ENCODE peak calls at places on chromosomes 5 and 9, in eight cellular contexts. U, W, J, E, S, P, D and Q are unnamed samples.

GRCh38 chr9:5442400-5443011 is 4.8 kb upstream of the PLGRKT start:
- DNase-seq in U (peak), W (peak), J (no peak), E (peak), S (peak), P (peak), D (no peak), Q (peak)

GRCh38 chr5:37248387-37248969 is 698 bp downstream of the CPLANE1 start:
- DNase-seq in U (peak), W (peak), J (no peak), E (peak), S (peak), P (peak), D (no peak), Q (peak)

GRCh38 chr9:131503626-131504465 is 1.1 kb downstream of the POMT1 start:
- DNase-seq in U (peak), W (peak), J (no peak), E (peak), S (peak), P (peak), D (no peak), Q (peak)

GRCh38 chr5:177588413-177588909 is 3.5 kb upstream of the TMED9 start:
- DNase-seq in U (no peak), W (no peak), J (no peak), E (no peak), S (no peak), P (no peak), D (no peak), Q (no peak)

GRCh38 chr5:10374032-10374431 is 20.5 kb downstream of the MARCHF6 start:
- DNase-seq in U (no peak), W (no peak), J (no peak), E (no peak), S (no peak), P (no peak), D (no peak), Q (no peak)

GRCh38 chr9:126722922-126723806 is 81.7 kb upstream of the ZBTB43 start:
- DNase-seq in U (no peak), W (peak), J (peak), E (peak), S (no peak), P (peak), D (no peak), Q (no peak)

GRCh38 chr5:88322785-88323184 is 54.1 kb upstream of the TMEM161B start:
- DNase-seq in U (no peak), W (no peak), J (no peak), E (no peak), S (no peak), P (no peak), D (no peak), Q (peak)

GRCh38 chr5:115309751-115310370 is 13.4 kb upstream of the CCDC112 start:
- DNase-seq in U (peak), W (peak), J (no peak), E (peak), S (peak), P (peak), D (peak), Q (peak)

GRCh38 chr9:10268500-10269485 is 344.0 kb downstream of the PTPRD start:
- DNase-seq in U (peak), W (peak), J (no peak), E (no peak), S (peak), P (peak), D (no peak), Q (peak)

GRCh38 chr5:175247146-175247545 is 196.8 kb downstream of the DRD1 start:
- DNase-seq in U (no peak), W (no peak), J (no peak), E (no peak), S (no peak), P (no peak), D (no peak), Q (peak)

GRCh38 chr9:125750656-125751035 is 3.5 kb downstream of the PBX3 start:
- DNase-seq in U (no peak), W (no peak), J (no peak), E (no peak), S (no peak), P (no peak), D (no peak), Q (no peak)

GRCh38 chr5:68251804-68252648 is 36.5 kb downstream of the PIK3R1 start:
- DNase-seq in U (no peak), W (no peak), J (peak), E (peak), S (peak), P (peak), D (no peak), Q (peak)

GRCh38 chr5:145965804-145966203 is 29.4 kb downstream of the SH3RF2 start:
- DNase-seq in U (no peak), W (no peak), J (no peak), E (no peak), S (peak), P (no peak), D (no peak), Q (no peak)

GRCh38 chr5:157821405-157821804 is 37.5 kb downstream of the CLINT1 start:
- DNase-seq in U (no peak), W (no peak), J (no peak), E (no peak), S (no peak), P (no peak), D (no peak), Q (no peak)

GRCh38 chr9:21958833-21959232 is 35.4 kb downstream of the CDKN2A start:
- DNase-seq in U (no peak), W (no peak), J (no peak), E (no peak), S (no peak), P (no peak), D (no peak), Q (no peak)

GRCh38 chr5:150272531-150272930 is 17.0 kb downstream of the CAMK2A start:
- DNase-seq in U (peak), W (peak), J (no peak), E (peak), S (peak), P (peak), D (no peak), Q (peak)

GRCh38 chr9:137109250-137110146 is 5.0 kb downstream of the DPP7 start:
- DNase-seq in U (no peak), W (no peak), J (no peak), E (no peak), S (no peak), P (no peak), D (no peak), Q (no peak)

GRCh38 chr5:65803699-65804426 is 81.9 kb downstream of the NLN start:
- DNase-seq in U (no peak), W (no peak), J (no peak), E (no peak), S (no peak), P (peak), D (no peak), Q (peak)

GRCh38 chr5:134098690-134099089 is 15.8 kb upstream of the TCF7 start:
- DNase-seq in U (no peak), W (no peak), J (no peak), E (no peak), S (no peak), P (no peak), D (no peak), Q (no peak)

GRCh38 chr5:6356578-6357164 is 21.7 kb downstream of the MED10 start:
- DNase-seq in U (no peak), W (no peak), J (peak), E (no peak), S (no peak), P (no peak), D (no peak), Q (no peak)

GRCh38 chr9:21357479-21358290 is 7.0 kb upstream of the IFNA6 start:
- DNase-seq in U (no peak), W (peak), J (no peak), E (peak), S (peak), P (no peak), D (no peak), Q (peak)

GRCh38 chr5:146016764-146017484 is 80.5 kb downstream of the SH3RF2 start:
- DNase-seq in U (no peak), W (no peak), J (no peak), E (no peak), S (no peak), P (no peak), D (no peak), Q (no peak)

GRCh38 chr9:8946461-8946860 is 1146.9 kb upstream of the DMAC1 start:
- DNase-seq in U (no peak), W (no peak), J (no peak), E (no peak), S (no peak), P (no peak), D (no peak), Q (no peak)

GRCh38 chr5:36722913-36723312 is 116.5 kb downstream of the SLC1A3 start:
- DNase-seq in U (no peak), W (peak), J (no peak), E (peak), S (peak), P (peak), D (no peak), Q (no peak)

GRCh38 chr5:1208221-1208742 is 6.9 kb downstream of the SLC6A19 start:
- DNase-seq in U (no peak), W (no peak), J (no peak), E (no peak), S (no peak), P (no peak), D (no peak), Q (no peak)

GRCh38 chr5:72379936-72380335 is 59.8 kb downstream of the PTCD2 start:
- DNase-seq in U (no peak), W (no peak), J (no peak), E (peak), S (peak), P (peak), D (no peak), Q (no peak)

GRCh38 chr5:93206203-93206602 is 374.8 kb downstream of the NR2F1-AS1 start:
- DNase-seq in U (no peak), W (no peak), J (no peak), E (no peak), S (no peak), P (no peak), D (no peak), Q (no peak)

GRCh38 chr5:83570916-83571315 is 99.4 kb downstream of the VCAN start:
- DNase-seq in U (no peak), W (no peak), J (no peak), E (no peak), S (peak), P (peak), D (no peak), Q (no peak)

GRCh38 chr5:80761176-80761575 is 106.4 kb upstream of the DHFR start:
- DNase-seq in U (peak), W (no peak), J (no peak), E (no peak), S (no peak), P (no peak), D (no peak), Q (no peak)

GRCh38 chr5:42628821-42629220 is 127.8 kb upstream of the CCDC152 start:
- DNase-seq in U (no peak), W (no peak), J (no peak), E (no peak), S (no peak), P (no peak), D (no peak), Q (no peak)

GRCh38 chr9:35603506-35603985 is 1.5 kb upstream of the TESK1 start:
- DNase-seq in U (no peak), W (no peak), J (peak), E (peak), S (peak), P (peak), D (no peak), Q (no peak)

GRCh38 chr9:126805546-126806262 is 864 bp downstream of the ZBTB43 start:
- DNase-seq in U (peak), W (peak), J (no peak), E (peak), S (peak), P (peak), D (no peak), Q (peak)

GRCh38 chr5:77140350-77140749 is 53.3 kb upstream of the ZBED3 start:
- DNase-seq in U (no peak), W (no peak), J (no peak), E (no peak), S (no peak), P (no peak), D (no peak), Q (no peak)

GRCh38 chr5:93894471-93895354 is 153.3 kb upstream of the POU5F2 start:
- DNase-seq in U (peak), W (no peak), J (no peak), E (peak), S (peak), P (peak), D (no peak), Q (no peak)

GRCh38 chr9:91536211-91536691 is 112.6 kb upstream of the NFIL3 start:
- DNase-seq in U (peak), W (no peak), J (no peak), E (peak), S (peak), P (peak), D (no peak), Q (peak)

GRCh38 chr9:77016526-77017504 is 2.6 kb upstream of the FOXB2 start:
- DNase-seq in U (no peak), W (no peak), J (no peak), E (no peak), S (no peak), P (no peak), D (no peak), Q (no peak)

GRCh38 chr5:176319827-176320554 is 41.6 kb downstream of the KIAA1191 start:
- DNase-seq in U (peak), W (peak), J (no peak), E (peak), S (peak), P (peak), D (no peak), Q (peak)
- TF ChIP-seq CTCF in U (peak), W (no peak), J (no peak), E (no peak), S (peak), P (peak), D (peak), Q (peak)

GRCh38 chr9:120867676-120868338 is 9.2 kb downstream of the PHF19 start:
- DNase-seq in U (no peak), W (no peak), J (no peak), E (no peak), S (no peak), P (no peak), D (no peak), Q (no peak)
- H3K4me3 ChIP-seq in U (peak), W (peak), J (no peak), E (peak), S (no peak), P (no peak), D (peak), Q (no peak)

DNA sequence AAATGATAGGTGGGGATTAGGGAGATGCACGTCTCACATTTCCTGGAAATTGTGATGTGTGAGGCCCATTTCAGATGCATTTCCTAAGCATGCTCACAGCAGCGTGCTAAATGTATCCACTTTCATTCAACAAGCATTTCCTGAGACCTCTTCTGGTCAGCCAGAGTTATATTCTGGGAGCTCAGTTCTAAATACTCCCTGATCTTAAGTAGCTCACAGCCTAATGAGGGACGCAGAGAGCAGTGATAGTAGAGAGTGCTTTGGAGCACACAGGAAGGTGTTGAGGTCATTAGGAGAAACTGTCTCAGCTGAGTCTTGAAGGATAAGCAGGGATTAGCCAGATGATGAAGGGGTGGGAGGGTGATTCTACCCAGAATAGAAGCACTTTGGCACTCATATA is 46.2 kb upstream of the FSD1L start:
- DNase-seq in U (peak), W (no peak), J (no peak), E (peak), S (peak), P (peak), D (no peak), Q (peak)
- TF ChIP-seq CTCF in U (no peak), W (no peak), J (no peak), E (peak), S (no peak), P (peak), D (no peak), Q (peak)

GRCh38 chr9:133114886-133115603 is 6.0 kb downstream of the RALGDS start:
- DNase-seq in U (no peak), W (peak), J (no peak), E (no peak), S (no peak), P (no peak), D (no peak), Q (no peak)
- H3K4me3 ChIP-seq in U (no peak), W (peak), J (no peak), E (no peak), S (no peak), P (no peak), D (no peak), Q (no peak)

GRCh38 chr9:89178162-89179120 is at the start of gene SHC3:
- DNase-seq in U (no peak), W (no peak), J (no peak), E (peak), S (peak), P (peak), D (no peak), Q (peak)
- TF ChIP-seq CTCF in U (no peak), W (no peak), J (no peak), E (no peak), S (no peak), P (no peak), D (no peak), Q (no peak)

GRCh38 chr9:128787583-128788156 is 617 bp downstream of the TBC1D13 start:
- DNase-seq in U (no peak), W (no peak), J (no peak), E (peak), S (no peak), P (peak), D (no peak), Q (no peak)
- H3K4me3 ChIP-seq in U (peak), W (peak), J (peak), E (peak), S (peak), P (peak), D (peak), Q (peak)

GRCh38 chr5:81971086-81971693 is 633 bp upstream of the ATG10 start:
- DNase-seq in U (peak), W (peak), J (no peak), E (peak), S (peak), P (peak), D (no peak), Q (peak)

GRCh38 chr5:81969226-81969625 is 2.6 kb upstream of the ATG10 start:
- DNase-seq in U (no peak), W (no peak), J (no peak), E (no peak), S (no peak), P (no peak), D (no peak), Q (no peak)

GRCh38 chr5:81971694-81972495 is at the start of gene ATG10:
- DNase-seq in U (peak), W (peak), J (peak), E (peak), S (peak), P (peak), D (no peak), Q (peak)

GRCh38 chr5:81972496-81972791 is 621 bp downstream of the ATG10 start:
- DNase-seq in U (no peak), W (no peak), J (no peak), E (no peak), S (no peak), P (no peak), D (no peak), Q (no peak)

DNA sequence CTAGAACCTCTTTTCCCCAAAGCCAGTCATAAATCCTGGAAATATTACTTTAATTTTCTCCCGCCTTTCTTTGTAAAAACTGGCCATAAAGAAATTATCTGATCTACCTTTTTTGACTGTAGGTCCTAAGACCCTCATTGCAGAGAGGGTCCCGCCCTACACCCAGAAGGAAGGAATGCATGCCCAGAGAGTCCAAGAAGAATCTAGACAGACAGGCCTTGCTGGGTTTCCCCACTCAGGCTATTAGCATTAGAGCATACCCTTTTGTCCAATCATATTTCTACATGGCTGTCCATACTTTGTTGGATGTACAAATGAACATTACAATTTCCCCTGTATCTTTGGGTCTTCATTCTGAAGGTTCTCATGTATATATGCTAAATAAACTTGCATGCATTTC is 1.9 kb upstream of the ATG10 start:
- DNase-seq in U (no peak), W (no peak), J (no peak), E (no peak), S (no peak), P (no peak), D (no peak), Q (no peak)
- TF ChIP-seq CTCF in U (no peak), W (no peak), J (no peak), E (no peak), S (no peak), P (no peak), D (no peak), Q (no peak)

DNA sequence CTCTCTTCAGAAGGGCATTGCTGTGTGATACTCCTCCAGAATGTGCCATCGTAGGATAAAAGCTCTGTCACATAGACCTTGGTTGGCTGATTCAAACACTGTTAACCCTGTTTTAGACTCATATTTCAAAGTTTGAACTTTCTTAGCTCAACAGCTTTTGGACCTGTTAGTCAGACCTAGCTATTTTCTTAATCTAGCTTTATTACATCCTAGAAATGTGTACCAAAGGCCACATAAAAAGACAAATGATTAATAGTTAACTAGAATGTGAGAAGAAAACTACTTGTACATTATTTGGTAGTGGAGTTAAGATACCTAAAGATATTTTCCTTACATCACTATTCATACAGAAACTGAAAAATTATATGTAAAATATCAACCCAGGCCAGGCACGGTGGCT is 4.3 kb downstream of the RHOBTB3 start:
- DNase-seq in U (no peak), W (no peak), J (no peak), E (no peak), S (no peak), P (no peak), D (no peak), Q (no peak)
- H3K4me3 ChIP-seq in U (no peak), W (no peak), J (no peak), E (peak), S (no peak), P (peak), D (no peak), Q (no peak)

DNA sequence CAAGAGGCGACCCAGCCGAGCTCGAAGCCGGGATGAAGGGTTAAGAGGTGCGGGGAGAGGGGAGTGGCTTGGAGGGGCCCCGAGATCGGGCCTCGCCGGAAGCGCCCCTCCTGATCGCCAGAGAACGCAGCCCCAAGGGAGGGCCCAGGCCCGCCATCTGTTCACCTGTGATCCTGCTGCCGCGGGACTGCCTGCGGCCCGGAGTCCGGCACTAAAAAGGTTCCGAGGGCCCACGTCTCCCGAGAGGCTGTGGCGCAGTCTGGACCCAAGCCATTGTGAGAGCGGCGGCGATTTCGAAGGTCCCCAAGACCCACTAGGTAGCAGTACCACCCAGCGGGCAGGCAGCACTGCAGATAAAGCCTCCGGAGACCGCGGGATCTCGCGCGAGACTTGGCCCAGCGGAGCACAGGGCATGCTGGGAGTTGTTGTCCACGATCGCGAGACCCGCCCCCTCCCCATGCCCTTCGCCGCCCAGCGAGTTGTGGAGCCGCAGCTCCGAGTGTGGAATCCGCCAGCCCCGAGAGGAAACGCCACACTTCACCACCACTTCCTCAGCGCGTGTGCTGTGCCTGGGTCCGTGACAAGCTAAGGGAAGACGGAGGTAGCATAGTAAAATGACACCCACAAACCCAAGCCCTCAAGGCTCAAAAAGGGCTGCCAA is at the start of gene KIAA1191:
- DNase-seq in U (peak), W (peak), J (peak), E (peak), S (peak), P (peak), D (peak), Q (peak)
- TF ChIP-seq CTCF in U (peak), W (no peak), J (no peak), E (no peak), S (peak), P (peak), D (peak), Q (peak)